ENCODE peak calls at places on chromosomes 3 and 15, in six cellular contexts. Q is HCEC 1CT, K is NCI-H1105, J is activated T-cell treated with anti-CD3 and anti-CD28 coated beads for 1 hour, C is GOT3, F is C1 segment of cervical spinal cord. Z is an unnamed sample.

GRCh38 chr15:33699145-33699544 is 269.2 kb upstream of the CHRM5 start:
- DNase-seq in Q (no peak), C (no peak), J (no peak), K (no peak), F (no peak), Z (no peak)

GRCh38 chr3:147361671-147362420 is 44.5 kb downstream of the ZIC4 start:
- DNase-seq in Q (no peak), J (no peak), C (no peak), F (no peak), K (peak), Z (no peak)

GRCh38 chr3:21803604-21804003 is 52.6 kb upstream of the ZNF385D start:
- DNase-seq in F (no peak), C (no peak), K (no peak), Q (no peak), J (no peak), Z (no peak)

GRCh38 chr3:123447749-123448502 is 964 bp downstream of the ADCY5 start:
- DNase-seq in F (no peak), Q (no peak), J (peak), C (no peak), K (peak), Z (no peak)

GRCh38 chr15:55737373-55737772 is 5.6 kb downstream of the PRTG start:
- DNase-seq in F (no peak), Q (peak), C (no peak), J (no peak), K (no peak), Z (no peak)

GRCh38 chr3:141405581-141405980 is 37.3 kb downstream of the ZBTB38 start:
- DNase-seq in J (no peak), C (no peak), Q (peak), F (no peak), K (no peak), Z (no peak)

GRCh38 chr15:69703495-69704187 is 251.0 kb downstream of the RPLP1 start:
- DNase-seq in F (no peak), C (no peak), J (no peak), K (no peak), Q (no peak), Z (no peak)

GRCh38 chr15:62896969-62897486 is 145.5 kb upstream of the TPM1 start:
- DNase-seq in C (peak), F (no peak), J (no peak), K (no peak), Q (peak), Z (peak)

GRCh38 chr3:32276279-32276841 is 37.9 kb downstream of the CMTM8 start:
- DNase-seq in K (no peak), F (no peak), Q (no peak), C (no peak), J (no peak), Z (no peak)

GRCh38 chr3:43870844-43871626 is 180.3 kb downstream of the ABHD5 start:
- DNase-seq in K (no peak), F (no peak), C (no peak), J (no peak), Q (no peak), Z (no peak)

GRCh38 chr3:123813876-123814275 is 70.3 kb downstream of the MYLK start:
- DNase-seq in J (no peak), C (no peak), F (no peak), K (no peak), Q (no peak), Z (no peak)

GRCh38 chr3:26280517-26280916 is 342.1 kb upstream of the LRRC3B start:
- DNase-seq in F (no peak), J (no peak), C (no peak), K (no peak), Q (no peak), Z (no peak)

GRCh38 chr3:144763878-144764454 is 792.3 kb downstream of the DIPK2A start:
- DNase-seq in Q (no peak), K (no peak), J (no peak), C (no peak), F (no peak), Z (no peak)

GRCh38 chr15:40103124-40103858 is 5.4 kb downstream of the BMF start:
- DNase-seq in J (no peak), F (no peak), Q (peak), K (peak), C (no peak), Z (peak)

GRCh38 chr3:65905648-65906211 is 133.0 kb downstream of the MAGI1 start:
- DNase-seq in K (no peak), C (no peak), F (no peak), J (no peak), Q (no peak), Z (no peak)

GRCh38 chr3:195160257-195160898 is 110.6 kb downstream of the XXYLT1 start:
- DNase-seq in J (no peak), F (no peak), C (no peak), Q (peak), K (no peak), Z (no peak)

GRCh38 chr3:168476360-168476980 is 380.7 kb upstream of the GOLIM4 start:
- DNase-seq in Q (no peak), J (no peak), F (no peak), K (no peak), C (no peak), Z (no peak)

GRCh38 chr15:88518903-88519302 is 27.6 kb downstream of the DET1 start:
- DNase-seq in F (no peak), K (no peak), J (no peak), C (no peak), Q (no peak), Z (no peak)

GRCh38 chr15:76164602-76165001 is 104.8 kb downstream of the TMEM266 start:
- DNase-seq in F (no peak), C (no peak), J (no peak), K (no peak), Q (no peak), Z (no peak)

GRCh38 chr3:24100694-24101402 is 155.8 kb downstream of the NR1D2 start:
- DNase-seq in K (no peak), J (no peak), C (no peak), F (no peak), Q (peak), Z (no peak)

GRCh38 chr3:12351145-12351544 is 62.3 kb downstream of the PPARG start:
- DNase-seq in F (no peak), C (no peak), J (no peak), Q (no peak), K (no peak), Z (no peak)

GRCh38 chr3:13673207-13673606 is 124.3 kb downstream of the FBLN2 start:
- DNase-seq in J (no peak), C (no peak), K (no peak), Q (no peak), F (no peak), Z (no peak)